ENCODE peak calls at places on chromosomes 7 and 10, in four cellular contexts. S is SJSA1, Q is IMR-90, J is tibial artery. R is an unnamed sample. For H3K9me3, the result is how much of the 10 kb centered on the place peaks cover.

GRCh38 chr10:124999433-125000365 is 57.8 kb downstream of the ZRANB1 start:
- DNase-seq in S (peak), Q (peak), J (peak), R (no peak)

GRCh38 chr7:107660381-107661080 is at the start of gene SLC26A4:
- DNase-seq in S (no peak), Q (no peak), J (no peak), R (peak)

GRCh38 chr7:56218510-56218909 is 102.3 kb upstream of the NUPR2 start:
- DNase-seq in S (no peak), Q (no peak), J (no peak), R (peak)

GRCh38 chr10:99370993-99371392 is 41.8 kb downstream of the CNNM1 start:
- DNase-seq in S (no peak), Q (peak), J (no peak), R (no peak)

GRCh38 chr7:100708395-100708794 is 2.5 kb downstream of the POP7 start:
- DNase-seq in S (no peak), Q (no peak), J (no peak), R (no peak)

GRCh38 chr7:139887895-139888518 is 58.9 kb downstream of the TBXAS1 start:
- DNase-seq in S (no peak), Q (no peak), J (no peak), R (no peak)

GRCh38 chr10:3365630-3366029 is 193.0 kb upstream of the PITRM1 start:
- DNase-seq in S (no peak), Q (no peak), J (no peak), R (no peak)

GRCh38 chr10:124672181-124672638 is 72.0 kb downstream of the FAM53B start:
- DNase-seq in S (no peak), Q (no peak), J (no peak), R (no peak)

GRCh38 chr10:24862586-24862985 is 89.8 kb downstream of the PRTFDC1 start:
- DNase-seq in S (no peak), Q (no peak), J (no peak), R (no peak)

GRCh38 chr7:372546-372938 is 82.6 kb downstream of the FOXL3 start:
- DNase-seq in S (no peak), Q (no peak), J (no peak), R (peak)

GRCh38 chr10:11934262-11934661 is 108.3 kb downstream of the UPF2 start:
- DNase-seq in S (no peak), Q (no peak), J (no peak), R (no peak)

GRCh38 chr10:89431977-89432376 is 17.6 kb downstream of the IFIT5 start:
- DNase-seq in S (no peak), Q (peak), J (no peak), R (peak)

GRCh38 chr10:81498152-81498551 is 376.8 kb upstream of the NRG3 start:
- DNase-seq in S (no peak), Q (no peak), J (no peak), R (no peak)

GRCh38 chr10:34859170-34859569 is 44.1 kb upstream of the PARD3 start:
- DNase-seq in S (no peak), Q (peak), J (no peak), R (no peak)

GRCh38 chr7:108592633-108593277 is 23.1 kb downstream of the DNAJB9 start:
- DNase-seq in S (no peak), Q (no peak), J (no peak), R (no peak)

GRCh38 chr10:114386446-114386845 is 17.9 kb downstream of the AFAP1L2 start:
- DNase-seq in S (no peak), Q (no peak), J (no peak), R (no peak)

GRCh38 chr7:154968336-154969001 is 34.5 kb downstream of the PAXIP1 start:
- DNase-seq in S (no peak), Q (peak), J (no peak), R (no peak)

GRCh38 chr7:94565247-94565894 is 55.8 kb downstream of the CASD1 start:
- DNase-seq in S (no peak), Q (no peak), J (no peak), R (no peak)
- H3K4me3 ChIP-seq in S (no peak), Q (no peak), J (no peak), R (no peak)

DNA sequence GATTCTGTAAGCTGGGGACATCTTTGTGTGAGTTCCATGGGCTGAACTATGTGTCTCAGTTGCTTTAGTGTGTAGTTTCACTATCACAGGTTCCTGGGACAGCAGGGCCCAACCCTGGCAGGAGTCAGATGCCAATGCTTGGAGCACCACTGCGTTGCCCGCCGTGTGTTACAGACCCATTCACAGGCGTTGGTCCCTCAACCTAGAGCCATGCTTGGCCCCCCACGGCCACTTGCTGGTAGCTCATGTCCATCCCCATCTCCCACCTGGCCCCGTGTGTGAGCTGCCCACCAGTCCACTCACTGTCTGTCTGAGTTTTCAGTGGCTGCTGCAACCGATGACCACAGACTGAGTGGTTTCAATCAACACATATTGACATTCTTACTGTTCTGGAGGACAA is 546.9 kb downstream of the TCERG1L start:
- DNase-seq in S (no peak), Q (no peak), J (peak), R (no peak)
- H3K9me3 ChIP-seq in S (under half), Q (half or more), J (under half), R (under half)

GRCh38 chr10:15251791-15252380 is 83.4 kb upstream of the NMT2 start:
- DNase-seq in S (no peak), Q (no peak), J (no peak), R (no peak)
- H3K4me3 ChIP-seq in S (no peak), Q (no peak), J (no peak), R (no peak)

GRCh38 chr7:138554674-138555073 is 94.6 kb downstream of the TRIM24 start:
- DNase-seq in S (no peak), Q (no peak), J (no peak), R (no peak)
- H3K9me3 ChIP-seq in S (under half), Q (under half), J (under half), R (under half)

GRCh38 chr10:91545817-91546216 is 87.1 kb downstream of the PPP1R3C start:
- DNase-seq in S (no peak), Q (no peak), J (no peak), R (no peak)
- H3K4me3 ChIP-seq in S (no peak), Q (no peak), J (no peak), R (no peak)

GRCh38 chr10:111488668-111489067 is 411.8 kb downstream of the ADRA2A start:
- DNase-seq in S (no peak), Q (no peak), J (no peak), R (no peak)
- H3K9me3 ChIP-seq in S (under half), Q (under half), J (under half), R (under half)

R was measured in thyroid gland.